ENCODE peak calls at places on chromosomes 2 and 18, in nine cellular contexts. One of them, this sample, is unnamed.

GRCh38 chr2:151071906-151072305 is 189.8 kb downstream of the RBM43 start:
- DNase-seq in stimulated activated CD4-positive, alpha-beta T cell treated with anti-CD3 and anti-CD28 coated beads, Interleukin-2, amount 100 ng/mL, for 48 hours: no peak
- DNase-seq in left colon: no peak
- DNase-seq in lower lobe of right lung: no peak
- DNase-seq in sciatic nerve: no peak
- DNase-seq in hypothalamus: no peak
- DNase-seq in progenitor cell of endocrine pancreas: no peak
- DNase-seq in sigmoid colon: no peak
- DNase-seq in NCI-H1930: no peak
- DNase-seq in this sample: no peak

GRCh38 chr2:158543957-158544356 is 87.2 kb downstream of the PKP4 start:
- DNase-seq in stimulated activated CD4-positive, alpha-beta T cell treated with anti-CD3 and anti-CD28 coated beads, Interleukin-2, amount 100 ng/mL, for 48 hours: no peak
- DNase-seq in left colon: no peak
- DNase-seq in lower lobe of right lung: no peak
- DNase-seq in sciatic nerve: no peak
- DNase-seq in hypothalamus: no peak
- DNase-seq in progenitor cell of endocrine pancreas: no peak
- DNase-seq in sigmoid colon: no peak
- DNase-seq in NCI-H1930: no peak
- DNase-seq in this sample: no peak

GRCh38 chr2:3488768-3489448 is 30.4 kb downstream of the ADI1 start:
- DNase-seq in stimulated activated CD4-positive, alpha-beta T cell treated with anti-CD3 and anti-CD28 coated beads, Interleukin-2, amount 100 ng/mL, for 48 hours: no peak
- DNase-seq in left colon: no peak
- DNase-seq in lower lobe of right lung: peak
- DNase-seq in sciatic nerve: peak
- DNase-seq in hypothalamus: no peak
- DNase-seq in progenitor cell of endocrine pancreas: no peak
- DNase-seq in sigmoid colon: peak
- DNase-seq in NCI-H1930: no peak
- DNase-seq in this sample: peak

GRCh38 chr2:234422242-234422641 is 74.6 kb downstream of the ARL4C start:
- DNase-seq in stimulated activated CD4-positive, alpha-beta T cell treated with anti-CD3 and anti-CD28 coated beads, Interleukin-2, amount 100 ng/mL, for 48 hours: no peak
- DNase-seq in left colon: no peak
- DNase-seq in lower lobe of right lung: no peak
- DNase-seq in sciatic nerve: no peak
- DNase-seq in hypothalamus: no peak
- DNase-seq in progenitor cell of endocrine pancreas: no peak
- DNase-seq in sigmoid colon: no peak
- DNase-seq in NCI-H1930: no peak
- DNase-seq in this sample: no peak

GRCh38 chr2:231211461-231211860 is 13.0 kb downstream of the ARMC9 start:
- DNase-seq in stimulated activated CD4-positive, alpha-beta T cell treated with anti-CD3 and anti-CD28 coated beads, Interleukin-2, amount 100 ng/mL, for 48 hours: no peak
- DNase-seq in left colon: no peak
- DNase-seq in lower lobe of right lung: no peak
- DNase-seq in sciatic nerve: no peak
- DNase-seq in hypothalamus: no peak
- DNase-seq in progenitor cell of endocrine pancreas: no peak
- DNase-seq in sigmoid colon: no peak
- DNase-seq in NCI-H1930: no peak
- DNase-seq in this sample: no peak

GRCh38 chr2:70123051-70123828 is 36.0 kb downstream of the PCBP1 start:
- DNase-seq in stimulated activated CD4-positive, alpha-beta T cell treated with anti-CD3 and anti-CD28 coated beads, Interleukin-2, amount 100 ng/mL, for 48 hours: no peak
- DNase-seq in left colon: peak
- DNase-seq in lower lobe of right lung: no peak
- DNase-seq in sciatic nerve: peak
- DNase-seq in hypothalamus: no peak
- DNase-seq in progenitor cell of endocrine pancreas: no peak
- DNase-seq in sigmoid colon: peak
- DNase-seq in NCI-H1930: no peak
- DNase-seq in this sample: no peak

GRCh38 chr2:240894006-240894405 is 1.9 kb downstream of the MAB21L4 start:
- DNase-seq in stimulated activated CD4-positive, alpha-beta T cell treated with anti-CD3 and anti-CD28 coated beads, Interleukin-2, amount 100 ng/mL, for 48 hours: no peak
- DNase-seq in left colon: no peak
- DNase-seq in lower lobe of right lung: no peak
- DNase-seq in sciatic nerve: no peak
- DNase-seq in hypothalamus: no peak
- DNase-seq in progenitor cell of endocrine pancreas: no peak
- DNase-seq in sigmoid colon: no peak
- DNase-seq in NCI-H1930: no peak
- DNase-seq in this sample: no peak

GRCh38 chr18:79599503-79599931 is 80.1 kb upstream of the CTDP1 start:
- DNase-seq in stimulated activated CD4-positive, alpha-beta T cell treated with anti-CD3 and anti-CD28 coated beads, Interleukin-2, amount 100 ng/mL, for 48 hours: no peak
- DNase-seq in left colon: peak
- DNase-seq in lower lobe of right lung: peak
- DNase-seq in sciatic nerve: peak
- DNase-seq in hypothalamus: no peak
- DNase-seq in progenitor cell of endocrine pancreas: no peak
- DNase-seq in sigmoid colon: peak
- DNase-seq in NCI-H1930: no peak
- DNase-seq in this sample: peak

GRCh38 chr2:176150338-176151198 is 782 bp upstream of the HOXD4 start:
- DNase-seq in stimulated activated CD4-positive, alpha-beta T cell treated with anti-CD3 and anti-CD28 coated beads, Interleukin-2, amount 100 ng/mL, for 48 hours: no peak
- DNase-seq in left colon: peak
- DNase-seq in lower lobe of right lung: no peak
- DNase-seq in sciatic nerve: no peak
- DNase-seq in hypothalamus: no peak
- DNase-seq in progenitor cell of endocrine pancreas: no peak
- DNase-seq in sigmoid colon: no peak
- DNase-seq in NCI-H1930: no peak
- DNase-seq in this sample: peak

GRCh38 chr2:2333076-2333475 is 2.0 kb upstream of the MYT1L start:
- DNase-seq in stimulated activated CD4-positive, alpha-beta T cell treated with anti-CD3 and anti-CD28 coated beads, Interleukin-2, amount 100 ng/mL, for 48 hours: no peak
- DNase-seq in left colon: no peak
- DNase-seq in lower lobe of right lung: no peak
- DNase-seq in sciatic nerve: no peak
- DNase-seq in hypothalamus: no peak
- DNase-seq in progenitor cell of endocrine pancreas: no peak
- DNase-seq in sigmoid colon: no peak
- DNase-seq in NCI-H1930: peak
- DNase-seq in this sample: no peak

GRCh38 chr2:212177724-212178123 is 360.9 kb downstream of the ERBB4 start:
- DNase-seq in stimulated activated CD4-positive, alpha-beta T cell treated with anti-CD3 and anti-CD28 coated beads, Interleukin-2, amount 100 ng/mL, for 48 hours: no peak
- DNase-seq in left colon: no peak
- DNase-seq in lower lobe of right lung: no peak
- DNase-seq in sciatic nerve: no peak
- DNase-seq in hypothalamus: no peak
- DNase-seq in progenitor cell of endocrine pancreas: no peak
- DNase-seq in sigmoid colon: no peak
- DNase-seq in NCI-H1930: no peak
- DNase-seq in this sample: no peak

GRCh38 chr2:113697516-113697915 is 58.9 kb downstream of the SLC35F5 start:
- DNase-seq in stimulated activated CD4-positive, alpha-beta T cell treated with anti-CD3 and anti-CD28 coated beads, Interleukin-2, amount 100 ng/mL, for 48 hours: no peak
- DNase-seq in left colon: no peak
- DNase-seq in lower lobe of right lung: no peak
- DNase-seq in sciatic nerve: no peak
- DNase-seq in hypothalamus: no peak
- DNase-seq in progenitor cell of endocrine pancreas: no peak
- DNase-seq in sigmoid colon: no peak
- DNase-seq in NCI-H1930: no peak
- DNase-seq in this sample: no peak

GRCh38 chr2:85961053-85961452 is 72.3 kb upstream of the ST3GAL5 start:
- DNase-seq in stimulated activated CD4-positive, alpha-beta T cell treated with anti-CD3 and anti-CD28 coated beads, Interleukin-2, amount 100 ng/mL, for 48 hours: no peak
- DNase-seq in left colon: no peak
- DNase-seq in lower lobe of right lung: no peak
- DNase-seq in sciatic nerve: no peak
- DNase-seq in hypothalamus: no peak
- DNase-seq in progenitor cell of endocrine pancreas: no peak
- DNase-seq in sigmoid colon: no peak
- DNase-seq in NCI-H1930: no peak
- DNase-seq in this sample: no peak

GRCh38 chr2:203470371-203470770 is 64.7 kb downstream of the RAPH1 start:
- DNase-seq in stimulated activated CD4-positive, alpha-beta T cell treated with anti-CD3 and anti-CD28 coated beads, Interleukin-2, amount 100 ng/mL, for 48 hours: no peak
- DNase-seq in left colon: peak
- DNase-seq in lower lobe of right lung: no peak
- DNase-seq in sciatic nerve: no peak
- DNase-seq in hypothalamus: no peak
- DNase-seq in progenitor cell of endocrine pancreas: no peak
- DNase-seq in sigmoid colon: no peak
- DNase-seq in NCI-H1930: no peak
- DNase-seq in this sample: no peak

GRCh38 chr18:22485808-22486244 is 68.1 kb upstream of the CTAGE1 start:
- DNase-seq in stimulated activated CD4-positive, alpha-beta T cell treated with anti-CD3 and anti-CD28 coated beads, Interleukin-2, amount 100 ng/mL, for 48 hours: no peak
- DNase-seq in left colon: no peak
- DNase-seq in lower lobe of right lung: no peak
- DNase-seq in sciatic nerve: no peak
- DNase-seq in hypothalamus: no peak
- DNase-seq in progenitor cell of endocrine pancreas: no peak
- DNase-seq in sigmoid colon: no peak
- DNase-seq in NCI-H1930: no peak
- DNase-seq in this sample: no peak

GRCh38 chr2:45259144-45259543 is 249.9 kb upstream of the SIX2 start:
- DNase-seq in stimulated activated CD4-positive, alpha-beta T cell treated with anti-CD3 and anti-CD28 coated beads, Interleukin-2, amount 100 ng/mL, for 48 hours: no peak
- DNase-seq in left colon: no peak
- DNase-seq in lower lobe of right lung: no peak
- DNase-seq in sciatic nerve: no peak
- DNase-seq in hypothalamus: no peak
- DNase-seq in progenitor cell of endocrine pancreas: no peak
- DNase-seq in sigmoid colon: no peak
- DNase-seq in NCI-H1930: no peak
- DNase-seq in this sample: peak

GRCh38 chr18:45847119-45847518 is 21.6 kb downstream of the SIGLEC15 start:
- DNase-seq in stimulated activated CD4-positive, alpha-beta T cell treated with anti-CD3 and anti-CD28 coated beads, Interleukin-2, amount 100 ng/mL, for 48 hours: no peak
- DNase-seq in left colon: no peak
- DNase-seq in lower lobe of right lung: no peak
- DNase-seq in sciatic nerve: no peak
- DNase-seq in hypothalamus: no peak
- DNase-seq in progenitor cell of endocrine pancreas: no peak
- DNase-seq in sigmoid colon: no peak
- DNase-seq in NCI-H1930: no peak
- DNase-seq in this sample: no peak

GRCh38 chr18:24095976-24096375 is 42.9 kb upstream of the CABYR start:
- DNase-seq in stimulated activated CD4-positive, alpha-beta T cell treated with anti-CD3 and anti-CD28 coated beads, Interleukin-2, amount 100 ng/mL, for 48 hours: no peak
- DNase-seq in left colon: no peak
- DNase-seq in lower lobe of right lung: no peak
- DNase-seq in sciatic nerve: no peak
- DNase-seq in hypothalamus: no peak
- DNase-seq in progenitor cell of endocrine pancreas: no peak
- DNase-seq in sigmoid colon: no peak
- DNase-seq in NCI-H1930: no peak
- DNase-seq in this sample: no peak

GRCh38 chr2:129499747-129500146 is 479.7 kb upstream of the RAB6C start:
- DNase-seq in stimulated activated CD4-positive, alpha-beta T cell treated with anti-CD3 and anti-CD28 coated beads, Interleukin-2, amount 100 ng/mL, for 48 hours: no peak
- DNase-seq in left colon: no peak
- DNase-seq in lower lobe of right lung: no peak
- DNase-seq in sciatic nerve: no peak
- DNase-seq in hypothalamus: no peak
- DNase-seq in progenitor cell of endocrine pancreas: no peak
- DNase-seq in sigmoid colon: no peak
- DNase-seq in NCI-H1930: no peak
- DNase-seq in this sample: no peak

GRCh38 chr2:33529771-33530481 is 53.5 kb downstream of the RASGRP3 start:
- DNase-seq in stimulated activated CD4-positive, alpha-beta T cell treated with anti-CD3 and anti-CD28 coated beads, Interleukin-2, amount 100 ng/mL, for 48 hours: no peak
- DNase-seq in left colon: no peak
- DNase-seq in lower lobe of right lung: no peak
- DNase-seq in sciatic nerve: no peak
- DNase-seq in hypothalamus: no peak
- DNase-seq in progenitor cell of endocrine pancreas: no peak
- DNase-seq in sigmoid colon: no peak
- DNase-seq in NCI-H1930: no peak
- DNase-seq in this sample: no peak

GRCh38 chr2:189222440-189222839 is 42.9 kb upstream of the COL5A2 start:
- DNase-seq in stimulated activated CD4-positive, alpha-beta T cell treated with anti-CD3 and anti-CD28 coated beads, Interleukin-2, amount 100 ng/mL, for 48 hours: no peak
- DNase-seq in left colon: peak
- DNase-seq in lower lobe of right lung: peak
- DNase-seq in sciatic nerve: peak
- DNase-seq in hypothalamus: no peak
- DNase-seq in progenitor cell of endocrine pancreas: no peak
- DNase-seq in sigmoid colon: peak
- DNase-seq in NCI-H1930: no peak
- DNase-seq in this sample: no peak

GRCh38 chr18:68400889-68401288 is 314.0 kb downstream of the TMX3 start:
- DNase-seq in stimulated activated CD4-positive, alpha-beta T cell treated with anti-CD3 and anti-CD28 coated beads, Interleukin-2, amount 100 ng/mL, for 48 hours: no peak
- DNase-seq in left colon: no peak
- DNase-seq in lower lobe of right lung: no peak
- DNase-seq in sciatic nerve: no peak
- DNase-seq in hypothalamus: no peak
- DNase-seq in progenitor cell of endocrine pancreas: no peak
- DNase-seq in sigmoid colon: no peak
- DNase-seq in NCI-H1930: no peak
- DNase-seq in this sample: no peak